ENCODE peak calls at places on chromosomes 16 and 17, in four cellular contexts. X, U, M and O are unnamed samples.

GRCh38 chr17:13102477-13102876 is 84.7 kb upstream of the ELAC2 start:
- DNase-seq in X (no peak), U (no peak), M (no peak), O (no peak)

GRCh38 chr17:69175812-69176517 is 34.3 kb upstream of the ABCA6 start:
- DNase-seq in X (no peak), U (peak; percentile 14), M (no peak), O (no peak)

GRCh38 chr17:74443516-74444296 is 11.8 kb downstream of the GPRC5C start:
- DNase-seq in X (no peak), U (no peak), M (no peak), O (no peak)

GRCh38 chr17:44967026-44967906 is 837 bp downstream of the C1QL1 start:
- DNase-seq in X (peak; percentile 34), U (no peak), M (no peak), O (no peak)

GRCh38 chr16:11748404-11749254 is 6.0 kb upstream of the TXNDC11 start:
- DNase-seq in X (no peak), U (no peak), M (no peak), O (no peak)

GRCh38 chr16:57469046-57469445 is 6.6 kb downstream of the POLR2C start:
- DNase-seq in X (no peak), U (no peak), M (no peak), O (no peak)

GRCh38 chr16:69522732-69523404 is 42.9 kb upstream of the NFAT5 start:
- DNase-seq in X (no peak), U (no peak), M (no peak), O (no peak)

GRCh38 chr17:2070241-2071023 is 15.5 kb downstream of the HIC1 start:
- DNase-seq in X (no peak), U (no peak), M (peak; percentile 53), O (no peak)

GRCh38 chr17:22492331-22492730 is 800.0 kb downstream of the KCNJ18 start:
- DNase-seq in X (no peak), U (no peak), M (no peak), O (no peak)

GRCh38 chr16:28063611-28064061 is at the start of gene GSG1L:
- DNase-seq in X (no peak), U (no peak), M (no peak), O (no peak)

GRCh38 chr17:72370819-72371218 is 250.0 kb downstream of the SOX9 start:
- DNase-seq in X (no peak), U (no peak), M (no peak), O (no peak)

GRCh38 chr17:4940625-4941021 is 555 bp downstream of the RNF167 start:
- DNase-seq in X (no peak), U (no peak), M (peak; percentile 32), O (no peak)

GRCh38 chr16:87602005-87602790 is at the start of gene JPH3:
- DNase-seq in X (peak; percentile 55), U (no peak), M (no peak), O (no peak)

GRCh38 chr17:78250891-78251772 is 19.7 kb downstream of the TMEM235 start:
- DNase-seq in X (peak; percentile 75), U (peak; percentile 16), M (peak; percentile 85), O (peak; percentile 84)

GRCh38 chr17:55845385-55845784 is 94.5 kb downstream of the PCTP start:
- DNase-seq in X (no peak), U (no peak), M (peak; percentile 10), O (peak; percentile 27)

GRCh38 chr17:2580641-2581040 is 12.8 kb upstream of the PAFAH1B1 start:
- DNase-seq in X (no peak), U (no peak), M (no peak), O (no peak)